ENCODE peak calls at places on chromosomes 1 and 21, in eight cellular contexts. H is lower lobe of right lung, L is AG04450, Z is choroid plexus epithelial cell, A is upper lobe of right lung, V is heart left ventricle, X is spleen, M is PC-3. S is an unnamed sample.

GRCh38 chr1:245621589-245621988 is 466.8 kb downstream of the KIF26B start:
- DNase-seq in H (no peak), L (no peak), Z (no peak), A (no peak), V (no peak), X (no peak), M (peak), S (no peak)

GRCh38 chr21:26067836-26068401 is 102.7 kb downstream of the APP start:
- DNase-seq in H (no peak), L (no peak), Z (peak), A (no peak), V (no peak), X (no peak), M (no peak), S (no peak)

GRCh38 chr21:44955141-44955802 is 15.4 kb downstream of the SLX9 start:
- DNase-seq in H (peak), L (no peak), Z (peak), A (peak), V (peak), X (peak), M (no peak), S (no peak)

GRCh38 chr1:17122449-17123194 is 3.4 kb upstream of the PADI2 start:
- DNase-seq in H (no peak), L (peak), Z (peak), A (no peak), V (no peak), X (peak), M (no peak), S (no peak)

GRCh38 chr21:38869946-38870345 is 64.2 kb downstream of the ETS2 start:
- DNase-seq in H (no peak), L (peak), Z (peak), A (no peak), V (no peak), X (no peak), M (no peak), S (no peak)

GRCh38 chr1:70745199-70745598 is 302.4 kb downstream of the PTGER3 start:
- DNase-seq in H (no peak), L (no peak), Z (peak), A (no peak), V (no peak), X (no peak), M (peak), S (no peak)

GRCh38 chr1:41917051-41917530 is 1.6 kb downstream of the HIVEP3 start:
- DNase-seq in H (no peak), L (no peak), Z (no peak), A (no peak), V (no peak), X (no peak), M (no peak), S (no peak)

GRCh38 chr1:17893891-17894631 is 138.9 kb downstream of the ACTL8 start:
- DNase-seq in H (no peak), L (no peak), Z (peak), A (peak), V (no peak), X (peak), M (no peak), S (no peak)

GRCh38 chr1:24925082-24925779 is 4.8 kb downstream of the RUNX3 start:
- DNase-seq in H (no peak), L (no peak), Z (no peak), A (no peak), V (no peak), X (no peak), M (no peak), S (no peak)

GRCh38 chr1:30962609-30963508 is 54.3 kb upstream of the SDC3 start:
- DNase-seq in H (no peak), L (no peak), Z (peak), A (no peak), V (no peak), X (no peak), M (no peak), S (no peak)

GRCh38 chr1:68207129-68207689 is 25.1 kb downstream of the WLS start:
- DNase-seq in H (no peak), L (no peak), Z (peak), A (no peak), V (no peak), X (no peak), M (peak), S (no peak)

GRCh38 chr1:78691995-78692747 is 42.5 kb downstream of the IFI44 start:
- DNase-seq in H (no peak), L (no peak), Z (no peak), A (no peak), V (no peak), X (no peak), M (peak), S (no peak)

GRCh38 chr1:231665046-231665445 is 38.5 kb downstream of the DISC1 start:
- DNase-seq in H (no peak), L (no peak), Z (no peak), A (no peak), V (no peak), X (no peak), M (no peak), S (no peak)

GRCh38 chr1:238624786-238625185 is 734.1 kb upstream of the ZP4 start:
- DNase-seq in H (no peak), L (no peak), Z (no peak), A (no peak), V (no peak), X (no peak), M (peak), S (no peak)

GRCh38 chr1:200535605-200536004 is 84.9 kb downstream of the KIF14 start:
- DNase-seq in H (no peak), L (no peak), Z (no peak), A (no peak), V (no peak), X (no peak), M (peak), S (no peak)

GRCh38 chr1:184162266-184162665 is 110.7 kb downstream of the TSEN15 start:
- DNase-seq in H (no peak), L (no peak), Z (no peak), A (no peak), V (peak), X (no peak), M (no peak), S (no peak)

GRCh38 chr1:10074059-10074854 is 41.5 kb downstream of the UBE4B start:
- DNase-seq in H (peak), L (peak), Z (peak), A (peak), V (peak), X (no peak), M (peak), S (peak)

GRCh38 chr21:25881524-25882376 is 147.0 kb downstream of the GABPA start:
- DNase-seq in H (peak), L (peak), Z (peak), A (peak), V (peak), X (peak), M (peak), S (peak)

GRCh38 chr21:41630249-41630648 is 122.3 kb upstream of the TMPRSS2 start:
- DNase-seq in H (no peak), L (peak), Z (peak), A (no peak), V (no peak), X (no peak), M (peak), S (no peak)

GRCh38 chr21:27566521-27566920 is 599.6 kb upstream of the ADAMTS5 start:
- DNase-seq in H (no peak), L (no peak), Z (no peak), A (no peak), V (no peak), X (no peak), M (no peak), S (no peak)

GRCh38 chr1:84344286-84344685 is 42.8 kb downstream of the SAMD13 start:
- DNase-seq in H (peak), L (no peak), Z (peak), A (no peak), V (no peak), X (no peak), M (no peak), S (no peak)

GRCh38 chr21:44482581-44483287 is 27.4 kb downstream of the LRRC3 start:
- DNase-seq in H (no peak), L (no peak), Z (no peak), A (no peak), V (no peak), X (peak), M (peak), S (no peak)

GRCh38 chr1:45079533-45079932 is 67.5 kb downstream of the UROD start:
- DNase-seq in H (no peak), L (no peak), Z (no peak), A (no peak), V (no peak), X (no peak), M (no peak), S (no peak)

GRCh38 chr1:155607708-155608107 is 2.3 kb upstream of the MSTO1 start:
- DNase-seq in H (no peak), L (no peak), Z (peak), A (no peak), V (no peak), X (no peak), M (no peak), S (no peak)

GRCh38 chr1:14142397-14143095 is 442.6 kb downstream of the PRDM2 start:
- DNase-seq in H (peak), L (no peak), Z (peak), A (no peak), V (no peak), X (no peak), M (no peak), S (no peak)

GRCh38 chr1:30384286-30385245 is 338.8 kb downstream of the MATN1 start:
- DNase-seq in H (no peak), L (no peak), Z (no peak), A (peak), V (no peak), X (peak), M (no peak), S (no peak)

GRCh38 chr1:206145771-206146290 is 28.6 kb upstream of the AVPR1B start:
- DNase-seq in H (no peak), L (no peak), Z (no peak), A (no peak), V (no peak), X (no peak), M (no peak), S (no peak)

GRCh38 chr1:213572939-213573647 is 414.7 kb upstream of the PROX1 start:
- DNase-seq in H (no peak), L (no peak), Z (no peak), A (no peak), V (no peak), X (no peak), M (no peak), S (no peak)

GRCh38 chr1:202205523-202206190 is 12.1 kb downstream of the LGR6 start:
- DNase-seq in H (no peak), L (no peak), Z (peak), A (no peak), V (no peak), X (no peak), M (no peak), S (no peak)

GRCh38 chr1:90295534-90295933 is 300.6 kb downstream of the ZNF326 start:
- DNase-seq in H (no peak), L (no peak), Z (no peak), A (no peak), V (no peak), X (no peak), M (no peak), S (no peak)
- TF ChIP-seq CTCF in H (no peak), L (no peak), Z (no peak), A (no peak), V (no peak), X (no peak), M (no peak), S (no peak)

GRCh38 chr1:26285366-26286063 is 5.6 kb downstream of the SH3BGRL3 start:
- DNase-seq in H (no peak), L (no peak), Z (no peak), A (no peak), V (no peak), X (peak), M (peak), S (no peak)
- TF ChIP-seq CTCF in H (peak), L (peak), Z (peak), A (peak), V (peak), X (peak), M (peak), S (peak)

GRCh38 chr1:236868625-236869467 is 73.8 kb downstream of the MTR start:
- DNase-seq in H (no peak), L (peak), Z (peak), A (no peak), V (no peak), X (no peak), M (peak), S (no peak)
- TF ChIP-seq CTCF in H (peak), L (peak), Z (peak), A (peak), V (peak), X (peak), M (peak), S (peak)

GRCh38 chr1:12055259-12055658 is 7.8 kb upstream of the TNFRSF8 start:
- DNase-seq in H (no peak), L (no peak), Z (no peak), A (no peak), V (no peak), X (no peak), M (no peak), S (no peak)

GRCh38 chr1:12053752-12054548 is 9.2 kb upstream of the TNFRSF8 start:
- DNase-seq in H (no peak), L (no peak), Z (no peak), A (no peak), V (no peak), X (no peak), M (no peak), S (no peak)

GRCh38 chr1:12051361-12051760 is 11.7 kb upstream of the TNFRSF8 start:
- DNase-seq in H (no peak), L (no peak), Z (no peak), A (no peak), V (no peak), X (no peak), M (no peak), S (no peak)

GRCh38 chr1:12052008-12052573 is 11.0 kb upstream of the TNFRSF8 start:
- DNase-seq in H (no peak), L (peak), Z (peak), A (no peak), V (peak), X (no peak), M (peak), S (peak)

DNA sequence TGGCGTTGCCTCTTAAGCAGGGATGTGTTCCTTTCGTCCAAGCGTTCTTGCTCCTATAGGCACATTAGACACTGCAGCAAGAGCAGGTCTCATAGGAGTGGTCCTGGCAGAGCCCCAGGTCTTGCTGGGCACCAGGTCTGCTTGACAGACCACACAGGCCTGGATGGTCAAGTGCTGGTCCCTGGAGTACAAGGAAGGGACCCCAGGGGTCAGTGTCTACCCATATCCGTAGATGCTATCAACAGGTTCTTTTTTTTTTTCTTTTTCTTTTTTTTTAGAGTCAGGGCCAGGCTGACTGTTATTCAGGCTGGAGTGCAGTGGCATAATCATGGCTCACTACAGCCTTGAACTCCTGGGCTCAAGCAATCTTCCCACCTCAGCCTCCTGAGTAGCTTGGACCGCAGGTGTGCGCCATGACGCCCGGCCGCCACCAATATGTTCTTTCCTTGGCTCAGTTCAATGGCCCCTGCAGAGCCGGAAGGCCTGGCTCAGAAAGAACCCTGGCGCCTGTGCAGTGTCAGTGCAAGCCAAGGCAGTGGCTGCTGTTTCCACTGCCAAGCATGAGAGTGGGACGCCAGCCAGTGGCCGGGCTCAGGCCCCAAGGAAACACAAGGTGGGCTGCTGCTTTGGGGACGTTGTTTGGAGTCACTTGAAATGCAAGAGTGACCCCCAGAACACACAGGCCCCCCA is 10.0 kb upstream of the TNFRSF8 start:
- DNase-seq in H (no peak), L (no peak), Z (no peak), A (no peak), V (peak), X (peak), M (no peak), S (no peak)
- TF ChIP-seq CTCF in H (no peak), L (no peak), Z (no peak), A (no peak), V (no peak), X (no peak), M (no peak), S (no peak)

GRCh38 chr1:165152727-165153126 is 203.8 kb downstream of the LMX1A start:
- DNase-seq in H (no peak), L (no peak), Z (no peak), A (no peak), V (no peak), X (no peak), M (peak), S (no peak)
- TF ChIP-seq CTCF in H (no peak), L (no peak), Z (no peak), A (no peak), V (no peak), X (no peak), M (peak), S (no peak)

S was measured in CD14-positive monocyte.